ENCODE peak calls at places on chromosomes 4 and X, in four cellular contexts. One of them, this sample, is unnamed.

GRCh38 chr4:13920901-13921300 is 293.4 kb upstream of the BOD1L1 start:
- DNase-seq in nephron progenitor cell: no peak
- DNase-seq in fibroblast of mammary gland: peak; percentile 100
- DNase-seq in A549: peak; percentile 93
- DNase-seq in this sample: no peak

GRCh38 chrX:40175416-40176255 is 77.9 kb upstream of the BCOR start:
- DNase-seq in nephron progenitor cell: peak; percentile 46
- DNase-seq in fibroblast of mammary gland: peak; percentile 47
- DNase-seq in A549: peak; percentile 60
- DNase-seq in this sample: peak; percentile 75

GRCh38 chrX:23908219-23909003 is 605 bp downstream of the CXorf58 start:
- DNase-seq in nephron progenitor cell: peak; percentile 20
- DNase-seq in fibroblast of mammary gland: no peak
- DNase-seq in A549: no peak
- DNase-seq in this sample: no peak

GRCh38 chr4:130639871-130640270 is 1543.9 kb downstream of the C4orf33 start:
- DNase-seq in nephron progenitor cell: peak; percentile 61
- DNase-seq in fibroblast of mammary gland: no peak
- DNase-seq in A549: no peak
- DNase-seq in this sample: no peak

GRCh38 chrX:48974033-48974432 is 2.4 kb upstream of the KCND1 start:
- DNase-seq in nephron progenitor cell: no peak
- DNase-seq in fibroblast of mammary gland: no peak
- DNase-seq in A549: no peak
- DNase-seq in this sample: no peak

GRCh38 chr4:46441116-46441859 is 51.4 kb upstream of the GABRA2 start:
- DNase-seq in nephron progenitor cell: no peak
- DNase-seq in fibroblast of mammary gland: peak; percentile 42
- DNase-seq in A549: no peak
- DNase-seq in this sample: no peak

GRCh38 chr4:37837446-37837845 is 11.0 kb downstream of the PGM2 start:
- DNase-seq in nephron progenitor cell: no peak
- DNase-seq in fibroblast of mammary gland: peak; percentile 70
- DNase-seq in A549: no peak
- DNase-seq in this sample: no peak

GRCh38 chr4:96652158-96652557 is 812.3 kb downstream of the PDHA2 start:
- DNase-seq in nephron progenitor cell: no peak
- DNase-seq in fibroblast of mammary gland: no peak
- DNase-seq in A549: no peak
- DNase-seq in this sample: no peak

GRCh38 chr4:108644237-108644636 is 6.2 kb upstream of the OSTC start:
- DNase-seq in nephron progenitor cell: no peak
- DNase-seq in fibroblast of mammary gland: peak; percentile 49
- DNase-seq in A549: no peak
- DNase-seq in this sample: no peak

GRCh38 chr4:113335771-113336170 is 286.3 kb downstream of the ANK2 start:
- DNase-seq in nephron progenitor cell: no peak
- DNase-seq in fibroblast of mammary gland: no peak
- DNase-seq in A549: no peak
- DNase-seq in this sample: no peak

GRCh38 chr4:111406036-111406435 is 739.2 kb upstream of the FAM241A start:
- DNase-seq in nephron progenitor cell: no peak
- DNase-seq in fibroblast of mammary gland: peak; percentile 31
- DNase-seq in A549: no peak
- DNase-seq in this sample: no peak

GRCh38 chrX:148929686-148930085 is 429.3 kb downstream of the AFF2 start:
- DNase-seq in nephron progenitor cell: no peak
- DNase-seq in fibroblast of mammary gland: peak; percentile 39
- DNase-seq in A549: no peak
- DNase-seq in this sample: no peak

GRCh38 chr4:173835863-173836262 is 305.8 kb upstream of the HAND2 start:
- DNase-seq in nephron progenitor cell: no peak
- DNase-seq in fibroblast of mammary gland: peak; percentile 67
- DNase-seq in A549: no peak
- DNase-seq in this sample: no peak

GRCh38 chrX:24498181-24498580 is 33.1 kb downstream of the PDK3 start:
- DNase-seq in nephron progenitor cell: no peak
- DNase-seq in fibroblast of mammary gland: peak; percentile 7
- DNase-seq in A549: peak; percentile 51
- DNase-seq in this sample: no peak

GRCh38 chrX:118975831-118976598 is 1.6 kb downstream of the LONRF3 start:
- DNase-seq in nephron progenitor cell: peak; percentile 44
- DNase-seq in fibroblast of mammary gland: peak; percentile 19
- DNase-seq in A549: peak; percentile 71
- DNase-seq in this sample: peak; percentile 58

GRCh38 chr4:15378055-15378454 is 49.8 kb upstream of the C1QTNF7 start:
- DNase-seq in nephron progenitor cell: no peak
- DNase-seq in fibroblast of mammary gland: peak; percentile 64
- DNase-seq in A549: no peak
- DNase-seq in this sample: no peak

GRCh38 chr4:104677122-104677521 is 182.4 kb upstream of the CXXC4 start:
- DNase-seq in nephron progenitor cell: no peak
- DNase-seq in fibroblast of mammary gland: no peak
- DNase-seq in A549: no peak
- DNase-seq in this sample: no peak

GRCh38 chr4:94827481-94828110 is 69.8 kb downstream of the BMPR1B start:
- DNase-seq in nephron progenitor cell: no peak
- DNase-seq in fibroblast of mammary gland: peak; percentile 91
- DNase-seq in A549: peak; percentile 74
- DNase-seq in this sample: no peak

GRCh38 chr4:126825083-126825482 is 807.7 kb upstream of the INTU start:
- DNase-seq in nephron progenitor cell: no peak
- DNase-seq in fibroblast of mammary gland: no peak
- DNase-seq in A549: no peak
- DNase-seq in this sample: no peak

GRCh38 chr4:10096201-10096975 is 20.2 kb downstream of the WDR1 start:
- DNase-seq in nephron progenitor cell: no peak
- DNase-seq in fibroblast of mammary gland: peak; percentile 94
- DNase-seq in A549: peak; percentile 45
- DNase-seq in this sample: peak; percentile 63

GRCh38 chrX:56963377-56963776 is 32.0 kb downstream of the SPIN3 start:
- DNase-seq in nephron progenitor cell: no peak
- DNase-seq in fibroblast of mammary gland: no peak
- DNase-seq in A549: no peak
- DNase-seq in this sample: no peak

GRCh38 chrX:39508300-39508692 is 589.5 kb downstream of the BCOR start:
- DNase-seq in nephron progenitor cell: no peak
- DNase-seq in fibroblast of mammary gland: no peak
- DNase-seq in A549: no peak
- DNase-seq in this sample: no peak

GRCh38 chrX:69158166-69159040 is 6.8 kb downstream of the PJA1 start:
- DNase-seq in nephron progenitor cell: peak; percentile 46
- DNase-seq in fibroblast of mammary gland: peak; percentile 80
- DNase-seq in A549: peak; percentile 63
- DNase-seq in this sample: peak; percentile 73

GRCh38 chrX:76850851-76851250 is 423.3 kb downstream of the MAGEE1 start:
- DNase-seq in nephron progenitor cell: no peak
- DNase-seq in fibroblast of mammary gland: no peak
- DNase-seq in A549: peak; percentile 0
- DNase-seq in this sample: no peak

GRCh38 chr4:25313194-25313895 is 771 bp downstream of the ZCCHC4 start:
- DNase-seq in nephron progenitor cell: peak; percentile 17
- DNase-seq in fibroblast of mammary gland: no peak
- DNase-seq in A549: no peak
- DNase-seq in this sample: no peak

GRCh38 chr4:2954358-2955185 is 8.6 kb downstream of the NOP14 start:
- DNase-seq in nephron progenitor cell: no peak
- DNase-seq in fibroblast of mammary gland: no peak
- DNase-seq in A549: peak; percentile 50
- DNase-seq in this sample: no peak

GRCh38 chr4:24853142-24853541 is 57.8 kb downstream of the SOD3 start:
- DNase-seq in nephron progenitor cell: no peak
- DNase-seq in fibroblast of mammary gland: no peak
- DNase-seq in A549: peak; percentile 33
- DNase-seq in this sample: no peak

GRCh38 chrX:39703307-39703706 is 394.5 kb downstream of the BCOR start:
- DNase-seq in nephron progenitor cell: no peak
- DNase-seq in fibroblast of mammary gland: no peak
- DNase-seq in A549: no peak
- DNase-seq in this sample: no peak

GRCh38 chrX:13285229-13285628 is 34.6 kb downstream of the ATXN3L start:
- DNase-seq in nephron progenitor cell: no peak
- DNase-seq in fibroblast of mammary gland: peak; percentile 28
- DNase-seq in A549: no peak
- DNase-seq in this sample: no peak

GRCh38 chrX:19912-20571 is 261.1 kb upstream of the PLCXD1 start:
- DNase-seq in nephron progenitor cell: peak; percentile 26
- DNase-seq in fibroblast of mammary gland: no peak
- DNase-seq in A549: no peak
- DNase-seq in this sample: no peak

GRCh38 chr4:54661686-54662085 is 3.9 kb downstream of the KIT start:
- DNase-seq in nephron progenitor cell: no peak
- DNase-seq in fibroblast of mammary gland: peak; percentile 96
- DNase-seq in A549: no peak
- DNase-seq in this sample: no peak

GRCh38 chr4:3010998-3011397 is 47.6 kb downstream of the GRK4 start:
- DNase-seq in nephron progenitor cell: no peak
- DNase-seq in fibroblast of mammary gland: peak; percentile 91
- DNase-seq in A549: no peak
- DNase-seq in this sample: no peak

GRCh38 chr4:140642674-140643437 is 74.1 kb upstream of the UCP1 start:
- DNase-seq in nephron progenitor cell: no peak
- DNase-seq in fibroblast of mammary gland: no peak
- DNase-seq in A549: no peak
- DNase-seq in this sample: no peak

GRCh38 chr4:995311-996026 is 2.3 kb upstream of the SLC26A1 start:
- DNase-seq in nephron progenitor cell: no peak
- DNase-seq in fibroblast of mammary gland: no peak
- DNase-seq in A549: no peak
- DNase-seq in this sample: no peak
- TF ChIP-seq CTCF in nephron progenitor cell: no peak
- TF ChIP-seq CTCF in fibroblast of mammary gland: no peak
- TF ChIP-seq CTCF in A549: no peak
- TF ChIP-seq CTCF in this sample: no peak

DNA sequence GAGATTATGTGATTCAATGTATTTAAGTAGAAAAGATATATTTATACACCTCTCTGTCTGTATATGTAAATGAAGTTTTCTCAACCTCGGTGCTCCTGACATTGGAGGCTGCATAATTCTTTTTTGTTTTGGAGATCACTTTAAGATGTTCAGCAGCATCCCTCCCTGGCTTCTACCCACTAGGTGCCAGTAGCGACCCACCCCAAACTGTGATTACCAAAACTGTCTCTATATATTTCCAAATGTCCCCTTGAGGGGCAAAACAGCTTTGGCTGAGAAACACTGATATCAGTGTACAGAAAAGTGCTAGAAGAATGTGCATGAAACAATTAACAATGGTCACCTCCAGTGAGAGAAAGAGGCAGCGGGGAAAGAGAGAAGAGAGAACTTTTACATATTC is 51.2 kb downstream of the DCX start:
- DNase-seq in nephron progenitor cell: no peak
- DNase-seq in fibroblast of mammary gland: no peak
- DNase-seq in A549: no peak
- DNase-seq in this sample: no peak
- TF ChIP-seq CTCF in nephron progenitor cell: no peak
- TF ChIP-seq CTCF in fibroblast of mammary gland: no peak
- TF ChIP-seq CTCF in A549: no peak
- TF ChIP-seq CTCF in this sample: no peak

DNA sequence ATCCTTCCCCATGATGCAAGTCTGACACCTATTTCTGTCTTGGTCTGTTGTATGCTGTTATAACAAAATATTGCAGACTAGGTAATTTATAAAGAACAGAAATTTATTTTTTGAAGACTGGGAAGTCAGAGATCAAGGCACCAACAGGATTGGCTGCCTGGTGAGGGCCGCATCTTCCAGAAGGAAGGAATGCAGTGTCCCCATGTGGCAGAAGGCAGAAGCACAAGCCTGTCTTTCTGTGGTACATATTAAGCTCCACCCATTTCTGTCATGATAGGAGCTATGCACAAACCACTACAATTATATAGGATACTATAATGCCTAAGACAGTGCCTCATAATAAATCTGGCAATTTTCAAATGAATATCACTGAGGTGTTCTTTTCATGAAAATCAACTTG is 502.3 kb upstream of the DIAPH2 start:
- DNase-seq in nephron progenitor cell: peak; percentile 33
- DNase-seq in fibroblast of mammary gland: peak; percentile 24
- DNase-seq in A549: peak; percentile 33
- DNase-seq in this sample: no peak
- TF ChIP-seq CTCF in nephron progenitor cell: peak; percentile 66
- TF ChIP-seq CTCF in fibroblast of mammary gland: peak; percentile 48
- TF ChIP-seq CTCF in A549: no peak
- TF ChIP-seq CTCF in this sample: peak; percentile 30

GRCh38 chr4:183360161-183360919 is 38.1 kb upstream of the CLDN24 start:
- DNase-seq in nephron progenitor cell: no peak
- DNase-seq in fibroblast of mammary gland: peak; percentile 52
- DNase-seq in A549: no peak
- DNase-seq in this sample: no peak

GRCh38 chr4:183362036-183362435 is 39.8 kb upstream of the CLDN24 start:
- DNase-seq in nephron progenitor cell: no peak
- DNase-seq in fibroblast of mammary gland: no peak
- DNase-seq in A549: no peak
- DNase-seq in this sample: no peak

GRCh38 chr4:183366436-183366835 is 44.2 kb upstream of the CLDN24 start:
- DNase-seq in nephron progenitor cell: no peak
- DNase-seq in fibroblast of mammary gland: no peak
- DNase-seq in A549: no peak
- DNase-seq in this sample: no peak

GRCh38 chr4:183364025-183364424 is 41.8 kb upstream of the CLDN24 start:
- DNase-seq in nephron progenitor cell: no peak
- DNase-seq in fibroblast of mammary gland: no peak
- DNase-seq in A549: no peak
- DNase-seq in this sample: no peak

DNA sequence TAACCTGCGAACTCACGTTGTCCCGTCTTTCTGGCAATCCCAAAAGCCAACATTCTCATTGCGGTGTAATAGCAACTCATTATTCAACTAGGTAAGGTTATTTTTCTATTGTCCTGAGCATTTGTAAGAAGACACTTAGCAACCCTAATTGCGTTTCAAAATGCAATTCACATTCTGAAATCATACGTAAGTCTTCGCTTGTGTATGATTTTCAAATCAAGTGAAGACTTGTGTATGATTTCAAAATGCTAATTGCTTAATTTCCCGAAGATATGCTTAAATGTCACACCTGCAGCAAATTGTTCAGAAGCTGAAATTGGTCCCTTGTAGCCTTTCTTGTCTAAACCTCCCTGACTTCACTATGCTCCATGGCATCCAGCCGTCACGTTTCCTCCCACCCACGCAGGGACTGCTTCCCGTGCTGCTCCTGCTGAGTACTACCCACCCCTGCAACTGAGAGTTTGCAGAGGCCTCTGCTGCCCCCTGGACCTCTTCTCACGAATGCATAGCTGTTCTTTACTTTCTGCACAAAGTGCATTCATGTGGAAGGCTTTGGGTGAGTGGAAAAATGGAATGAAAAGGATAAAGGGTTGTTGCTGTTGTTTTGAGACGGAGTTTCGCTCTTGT is 40.8 kb upstream of the CLDN24 start:
- DNase-seq in nephron progenitor cell: no peak
- DNase-seq in fibroblast of mammary gland: peak; percentile 49
- DNase-seq in A549: no peak
- DNase-seq in this sample: no peak
- TF ChIP-seq CTCF in nephron progenitor cell: no peak
- TF ChIP-seq CTCF in fibroblast of mammary gland: peak; percentile 30
- TF ChIP-seq CTCF in A549: no peak
- TF ChIP-seq CTCF in this sample: no peak